ENCODE peak calls at places on chromosome 18, in eight cellular contexts. One of them, this sample, is unnamed.

GRCh38 chr18:8389391-8390340 is 219.6 kb upstream of the RAB12 start:
- DNase-seq in aorta: peak
- DNase-seq in endothelial cell: peak
- DNase-seq in EL: peak
- DNase-seq in iPS DF 19.7: peak
- DNase-seq in activated CD4-positive, alpha-beta T cell treated with anti-CD3 and anti-CD28 coated beads for 36 hours: peak
- DNase-seq in brain microvascular endothelial cell: peak
- DNase-seq in M059J: peak
- DNase-seq in this sample: peak

GRCh38 chr18:13366541-13366940 is 148.0 kb downstream of the LDLRAD4 start:
- DNase-seq in EL: no peak
- DNase-seq in aorta: no peak
- DNase-seq in brain microvascular endothelial cell: no peak
- DNase-seq in endothelial cell: no peak
- DNase-seq in M059J: no peak
- DNase-seq in activated CD4-positive, alpha-beta T cell treated with anti-CD3 and anti-CD28 coated beads for 36 hours: no peak
- DNase-seq in iPS DF 19.7: no peak
- DNase-seq in this sample: no peak

GRCh38 chr18:44178476-44178875 is 502.2 kb upstream of the SETBP1 start:
- DNase-seq in EL: no peak
- DNase-seq in aorta: peak
- DNase-seq in activated CD4-positive, alpha-beta T cell treated with anti-CD3 and anti-CD28 coated beads for 36 hours: no peak
- DNase-seq in iPS DF 19.7: no peak
- DNase-seq in endothelial cell: no peak
- DNase-seq in M059J: peak
- DNase-seq in brain microvascular endothelial cell: no peak
- DNase-seq in this sample: no peak

GRCh38 chr18:31490387-31490786 is 7.6 kb upstream of the DSG2 start:
- DNase-seq in brain microvascular endothelial cell: no peak
- DNase-seq in activated CD4-positive, alpha-beta T cell treated with anti-CD3 and anti-CD28 coated beads for 36 hours: peak
- DNase-seq in M059J: no peak
- DNase-seq in EL: no peak
- DNase-seq in endothelial cell: no peak
- DNase-seq in aorta: no peak
- DNase-seq in iPS DF 19.7: no peak
- DNase-seq in this sample: peak

GRCh38 chr18:68979737-68980136 is 181.9 kb downstream of the CCDC102B start:
- DNase-seq in activated CD4-positive, alpha-beta T cell treated with anti-CD3 and anti-CD28 coated beads for 36 hours: no peak
- DNase-seq in aorta: no peak
- DNase-seq in endothelial cell: no peak
- DNase-seq in M059J: no peak
- DNase-seq in brain microvascular endothelial cell: no peak
- DNase-seq in EL: no peak
- DNase-seq in iPS DF 19.7: no peak
- DNase-seq in this sample: no peak

GRCh38 chr18:57890266-57890665 is 87.2 kb upstream of the ATP8B1 start:
- DNase-seq in EL: no peak
- DNase-seq in endothelial cell: no peak
- DNase-seq in brain microvascular endothelial cell: no peak
- DNase-seq in aorta: no peak
- DNase-seq in iPS DF 19.7: no peak
- DNase-seq in M059J: no peak
- DNase-seq in activated CD4-positive, alpha-beta T cell treated with anti-CD3 and anti-CD28 coated beads for 36 hours: no peak
- DNase-seq in this sample: no peak

GRCh38 chr18:48667276-48668254 is 128.7 kb downstream of the CTIF start:
- DNase-seq in endothelial cell: no peak
- DNase-seq in aorta: no peak
- DNase-seq in brain microvascular endothelial cell: no peak
- DNase-seq in M059J: peak
- DNase-seq in iPS DF 19.7: no peak
- DNase-seq in activated CD4-positive, alpha-beta T cell treated with anti-CD3 and anti-CD28 coated beads for 36 hours: no peak
- DNase-seq in EL: no peak
- DNase-seq in this sample: no peak

GRCh38 chr18:57122906-57123510 is 23.9 kb upstream of the BOD1L2 start:
- DNase-seq in M059J: no peak
- DNase-seq in aorta: no peak
- DNase-seq in brain microvascular endothelial cell: no peak
- DNase-seq in iPS DF 19.7: peak
- DNase-seq in EL: no peak
- DNase-seq in endothelial cell: no peak
- DNase-seq in activated CD4-positive, alpha-beta T cell treated with anti-CD3 and anti-CD28 coated beads for 36 hours: no peak
- DNase-seq in this sample: no peak

GRCh38 chr18:74476154-74476553 is 19.0 kb upstream of the DIPK1C start:
- DNase-seq in endothelial cell: peak
- DNase-seq in aorta: no peak
- DNase-seq in EL: no peak
- DNase-seq in brain microvascular endothelial cell: peak
- DNase-seq in iPS DF 19.7: no peak
- DNase-seq in activated CD4-positive, alpha-beta T cell treated with anti-CD3 and anti-CD28 coated beads for 36 hours: peak
- DNase-seq in M059J: no peak
- DNase-seq in this sample: peak

GRCh38 chr18:11859903-11860407 is 8.7 kb downstream of the CHMP1B start:
- DNase-seq in brain microvascular endothelial cell: peak
- DNase-seq in EL: peak
- DNase-seq in aorta: no peak
- DNase-seq in endothelial cell: no peak
- DNase-seq in iPS DF 19.7: no peak
- DNase-seq in M059J: peak
- DNase-seq in activated CD4-positive, alpha-beta T cell treated with anti-CD3 and anti-CD28 coated beads for 36 hours: no peak
- DNase-seq in this sample: peak

GRCh38 chr18:75129717-75130477 is 79.0 kb downstream of the PTGR3 start:
- DNase-seq in iPS DF 19.7: no peak
- DNase-seq in brain microvascular endothelial cell: no peak
- DNase-seq in activated CD4-positive, alpha-beta T cell treated with anti-CD3 and anti-CD28 coated beads for 36 hours: no peak
- DNase-seq in endothelial cell: no peak
- DNase-seq in M059J: no peak
- DNase-seq in EL: no peak
- DNase-seq in aorta: no peak
- DNase-seq in this sample: no peak

GRCh38 chr18:57107141-57107832 is 39.6 kb upstream of the BOD1L2 start:
- DNase-seq in EL: peak
- DNase-seq in endothelial cell: peak
- DNase-seq in brain microvascular endothelial cell: peak
- DNase-seq in activated CD4-positive, alpha-beta T cell treated with anti-CD3 and anti-CD28 coated beads for 36 hours: no peak
- DNase-seq in M059J: peak
- DNase-seq in aorta: no peak
- DNase-seq in iPS DF 19.7: no peak
- DNase-seq in this sample: peak

GRCh38 chr18:56235061-56235772 is 403.2 kb downstream of the TXNL1 start:
- DNase-seq in EL: no peak
- DNase-seq in activated CD4-positive, alpha-beta T cell treated with anti-CD3 and anti-CD28 coated beads for 36 hours: no peak
- DNase-seq in endothelial cell: no peak
- DNase-seq in brain microvascular endothelial cell: no peak
- DNase-seq in iPS DF 19.7: no peak
- DNase-seq in M059J: no peak
- DNase-seq in aorta: no peak
- DNase-seq in this sample: no peak

GRCh38 chr18:10842821-10843220 is 306.5 kb downstream of the PIEZO2 start:
- DNase-seq in activated CD4-positive, alpha-beta T cell treated with anti-CD3 and anti-CD28 coated beads for 36 hours: no peak
- DNase-seq in EL: no peak
- DNase-seq in M059J: no peak
- DNase-seq in brain microvascular endothelial cell: no peak
- DNase-seq in iPS DF 19.7: no peak
- DNase-seq in aorta: no peak
- DNase-seq in endothelial cell: no peak
- DNase-seq in this sample: no peak

GRCh38 chr18:35526476-35527120 is 28.8 kb upstream of the INO80C start:
- DNase-seq in activated CD4-positive, alpha-beta T cell treated with anti-CD3 and anti-CD28 coated beads for 36 hours: no peak
- DNase-seq in iPS DF 19.7: no peak
- DNase-seq in endothelial cell: no peak
- DNase-seq in M059J: peak
- DNase-seq in aorta: no peak
- DNase-seq in EL: no peak
- DNase-seq in brain microvascular endothelial cell: no peak
- DNase-seq in this sample: peak

GRCh38 chr18:25229080-25229479 is 122.9 kb downstream of the ZNF521 start:
- DNase-seq in endothelial cell: peak
- DNase-seq in aorta: no peak
- DNase-seq in M059J: peak
- DNase-seq in EL: peak
- DNase-seq in iPS DF 19.7: no peak
- DNase-seq in activated CD4-positive, alpha-beta T cell treated with anti-CD3 and anti-CD28 coated beads for 36 hours: no peak
- DNase-seq in brain microvascular endothelial cell: peak
- DNase-seq in this sample: peak

GRCh38 chr18:59957957-59958356 is 58.2 kb downstream of the PMAIP1 start:
- DNase-seq in aorta: no peak
- DNase-seq in brain microvascular endothelial cell: peak
- DNase-seq in M059J: peak
- DNase-seq in iPS DF 19.7: no peak
- DNase-seq in activated CD4-positive, alpha-beta T cell treated with anti-CD3 and anti-CD28 coated beads for 36 hours: peak
- DNase-seq in EL: peak
- DNase-seq in endothelial cell: no peak
- DNase-seq in this sample: peak

This sample was measured in Daoy.